ENCODE peak calls at places on chromosomes 11 and 22, in ten cellular contexts. One of them, this sample, is unnamed.

GRCh38 chr22:25970348-25970995 is 198.8 kb upstream of the SEZ6L start:
- DNase-seq in stomach: no peak
- DNase-seq in neural progenitor cell: peak; percentile 49
- DNase-seq in left ventricle myocardium inferior: peak; percentile 49
- DNase-seq in esophagus squamous epithelium: no peak
- DNase-seq in hepatocyte: peak; percentile 8
- DNase-seq in coronary artery: no peak
- DNase-seq in fibroblast of lung: no peak
- DNase-seq in IMR-90: no peak
- DNase-seq in gastrocnemius medialis: peak; percentile 42
- DNase-seq in this sample: no peak

GRCh38 chr22:24985824-24986214 is 33.3 kb downstream of the KIAA1671 start:
- DNase-seq in stomach: no peak
- DNase-seq in neural progenitor cell: no peak
- DNase-seq in left ventricle myocardium inferior: no peak
- DNase-seq in esophagus squamous epithelium: no peak
- DNase-seq in hepatocyte: no peak
- DNase-seq in coronary artery: peak; percentile 74
- DNase-seq in fibroblast of lung: peak; percentile 73
- DNase-seq in IMR-90: peak; percentile 10
- DNase-seq in gastrocnemius medialis: no peak
- DNase-seq in this sample: no peak

GRCh38 chr11:2433106-2433925 is 11.0 kb downstream of the TRPM5 start:
- DNase-seq in stomach: no peak
- DNase-seq in neural progenitor cell: no peak
- DNase-seq in left ventricle myocardium inferior: peak; percentile 11
- DNase-seq in esophagus squamous epithelium: no peak
- DNase-seq in hepatocyte: no peak
- DNase-seq in coronary artery: no peak
- DNase-seq in fibroblast of lung: no peak
- DNase-seq in IMR-90: no peak
- DNase-seq in gastrocnemius medialis: no peak
- DNase-seq in this sample: peak; percentile 60

GRCh38 chr11:43925932-43926505 is 16.4 kb upstream of the C11orf96 start:
- DNase-seq in stomach: no peak
- DNase-seq in neural progenitor cell: no peak
- DNase-seq in left ventricle myocardium inferior: no peak
- DNase-seq in esophagus squamous epithelium: no peak
- DNase-seq in hepatocyte: no peak
- DNase-seq in coronary artery: no peak
- DNase-seq in fibroblast of lung: peak; percentile 67
- DNase-seq in IMR-90: no peak
- DNase-seq in gastrocnemius medialis: no peak
- DNase-seq in this sample: no peak

GRCh38 chr11:74388678-74389327 is 9.4 kb downstream of the PGM2L1 start:
- DNase-seq in stomach: peak; percentile 69
- DNase-seq in neural progenitor cell: peak; percentile 72
- DNase-seq in left ventricle myocardium inferior: no peak
- DNase-seq in esophagus squamous epithelium: no peak
- DNase-seq in hepatocyte: peak; percentile 79
- DNase-seq in coronary artery: no peak
- DNase-seq in fibroblast of lung: peak; percentile 65
- DNase-seq in IMR-90: peak; percentile 55
- DNase-seq in gastrocnemius medialis: peak; percentile 32
- DNase-seq in this sample: peak; percentile 63

GRCh38 chr11:112752563-112752962 is 208.7 kb upstream of the NCAM1 start:
- DNase-seq in stomach: no peak
- DNase-seq in neural progenitor cell: no peak
- DNase-seq in left ventricle myocardium inferior: no peak
- DNase-seq in esophagus squamous epithelium: no peak
- DNase-seq in hepatocyte: no peak
- DNase-seq in coronary artery: no peak
- DNase-seq in fibroblast of lung: no peak
- DNase-seq in IMR-90: no peak
- DNase-seq in gastrocnemius medialis: no peak
- DNase-seq in this sample: no peak

GRCh38 chr22:41517172-41518047 is 26.9 kb downstream of the POLR3H start:
- DNase-seq in stomach: peak; percentile 86
- DNase-seq in neural progenitor cell: peak; percentile 71
- DNase-seq in left ventricle myocardium inferior: peak; percentile 61
- DNase-seq in esophagus squamous epithelium: no peak
- DNase-seq in hepatocyte: peak; percentile 77
- DNase-seq in coronary artery: no peak
- DNase-seq in fibroblast of lung: peak; percentile 63
- DNase-seq in IMR-90: peak; percentile 46
- DNase-seq in gastrocnemius medialis: peak; percentile 79
- DNase-seq in this sample: peak; percentile 57

GRCh38 chr22:23071163-23072034 is 1.1 kb downstream of the GNAZ start:
- DNase-seq in stomach: no peak
- DNase-seq in neural progenitor cell: no peak
- DNase-seq in left ventricle myocardium inferior: peak; percentile 13
- DNase-seq in esophagus squamous epithelium: no peak
- DNase-seq in hepatocyte: no peak
- DNase-seq in coronary artery: no peak
- DNase-seq in fibroblast of lung: no peak
- DNase-seq in IMR-90: no peak
- DNase-seq in gastrocnemius medialis: no peak
- DNase-seq in this sample: no peak

GRCh38 chr22:45999379-45999971 is 22.5 kb upstream of the WNT7B start:
- DNase-seq in stomach: no peak
- DNase-seq in neural progenitor cell: no peak
- DNase-seq in left ventricle myocardium inferior: peak; percentile 11
- DNase-seq in esophagus squamous epithelium: no peak
- DNase-seq in hepatocyte: no peak
- DNase-seq in coronary artery: no peak
- DNase-seq in fibroblast of lung: no peak
- DNase-seq in IMR-90: no peak
- DNase-seq in gastrocnemius medialis: no peak
- DNase-seq in this sample: no peak

GRCh38 chr11:125376856-125377255 is 119.2 kb downstream of the FEZ1 start:
- DNase-seq in stomach: no peak
- DNase-seq in neural progenitor cell: no peak
- DNase-seq in left ventricle myocardium inferior: no peak
- DNase-seq in esophagus squamous epithelium: no peak
- DNase-seq in hepatocyte: no peak
- DNase-seq in coronary artery: no peak
- DNase-seq in fibroblast of lung: no peak
- DNase-seq in IMR-90: no peak
- DNase-seq in gastrocnemius medialis: no peak
- DNase-seq in this sample: no peak

GRCh38 chr11:90737328-90738050 is 514.6 kb upstream of the CHORDC1 start:
- DNase-seq in stomach: no peak
- DNase-seq in neural progenitor cell: peak; percentile 11
- DNase-seq in left ventricle myocardium inferior: no peak
- DNase-seq in esophagus squamous epithelium: no peak
- DNase-seq in hepatocyte: no peak
- DNase-seq in coronary artery: no peak
- DNase-seq in fibroblast of lung: peak; percentile 60
- DNase-seq in IMR-90: no peak
- DNase-seq in gastrocnemius medialis: no peak
- DNase-seq in this sample: no peak

GRCh38 chr11:37504066-37504611 is 906.1 kb upstream of the RAG2 start:
- DNase-seq in stomach: no peak
- DNase-seq in neural progenitor cell: peak; percentile 46
- DNase-seq in left ventricle myocardium inferior: no peak
- DNase-seq in esophagus squamous epithelium: no peak
- DNase-seq in hepatocyte: peak; percentile 55
- DNase-seq in coronary artery: no peak
- DNase-seq in fibroblast of lung: peak; percentile 68
- DNase-seq in IMR-90: peak; percentile 90
- DNase-seq in gastrocnemius medialis: no peak
- DNase-seq in this sample: no peak

GRCh38 chr11:74345420-74345819 is 34.0 kb upstream of the P4HA3 start:
- DNase-seq in stomach: no peak
- DNase-seq in neural progenitor cell: no peak
- DNase-seq in left ventricle myocardium inferior: no peak
- DNase-seq in esophagus squamous epithelium: no peak
- DNase-seq in hepatocyte: no peak
- DNase-seq in coronary artery: no peak
- DNase-seq in fibroblast of lung: peak; percentile 46
- DNase-seq in IMR-90: peak; percentile 61
- DNase-seq in gastrocnemius medialis: no peak
- DNase-seq in this sample: no peak

GRCh38 chr11:67045314-67045713 is 11.3 kb upstream of the RHOD start:
- DNase-seq in stomach: no peak
- DNase-seq in neural progenitor cell: no peak
- DNase-seq in left ventricle myocardium inferior: no peak
- DNase-seq in esophagus squamous epithelium: no peak
- DNase-seq in hepatocyte: no peak
- DNase-seq in coronary artery: no peak
- DNase-seq in fibroblast of lung: peak; percentile 85
- DNase-seq in IMR-90: peak; percentile 95
- DNase-seq in gastrocnemius medialis: peak; percentile 72
- DNase-seq in this sample: no peak

GRCh38 chr11:8261921-8262551 is 1.6 kb downstream of the LMO1 start:
- DNase-seq in stomach: peak; percentile 21
- DNase-seq in neural progenitor cell: no peak
- DNase-seq in left ventricle myocardium inferior: no peak
- DNase-seq in esophagus squamous epithelium: no peak
- DNase-seq in hepatocyte: no peak
- DNase-seq in coronary artery: peak; percentile 41
- DNase-seq in fibroblast of lung: no peak
- DNase-seq in IMR-90: no peak
- DNase-seq in gastrocnemius medialis: peak; percentile 14
- DNase-seq in this sample: no peak

GRCh38 chr11:10526974-10527918 is 13.7 kb downstream of the RNF141 start:
- DNase-seq in stomach: no peak
- DNase-seq in neural progenitor cell: no peak
- DNase-seq in left ventricle myocardium inferior: no peak
- DNase-seq in esophagus squamous epithelium: no peak
- DNase-seq in hepatocyte: no peak
- DNase-seq in coronary artery: no peak
- DNase-seq in fibroblast of lung: peak; percentile 36
- DNase-seq in IMR-90: peak; percentile 66
- DNase-seq in gastrocnemius medialis: no peak
- DNase-seq in this sample: no peak

GRCh38 chr11:118170231-118170630 is 6.2 kb downstream of the SCN2B start:
- DNase-seq in stomach: no peak
- DNase-seq in neural progenitor cell: no peak
- DNase-seq in left ventricle myocardium inferior: no peak
- DNase-seq in esophagus squamous epithelium: no peak
- DNase-seq in hepatocyte: no peak
- DNase-seq in coronary artery: no peak
- DNase-seq in fibroblast of lung: no peak
- DNase-seq in IMR-90: no peak
- DNase-seq in gastrocnemius medialis: no peak
- DNase-seq in this sample: no peak

GRCh38 chr11:88324562-88325345 is 12.8 kb downstream of the CTSC start:
- DNase-seq in stomach: no peak
- DNase-seq in neural progenitor cell: no peak
- DNase-seq in left ventricle myocardium inferior: no peak
- DNase-seq in esophagus squamous epithelium: no peak
- DNase-seq in hepatocyte: no peak
- DNase-seq in coronary artery: no peak
- DNase-seq in fibroblast of lung: no peak
- DNase-seq in IMR-90: no peak
- DNase-seq in gastrocnemius medialis: no peak
- DNase-seq in this sample: no peak
- TF ChIP-seq CTCF in stomach: no peak
- TF ChIP-seq CTCF in neural progenitor cell: no peak
- TF ChIP-seq CTCF in left ventricle myocardium inferior: no peak
- TF ChIP-seq CTCF in esophagus squamous epithelium: no peak
- TF ChIP-seq CTCF in hepatocyte: no peak
- TF ChIP-seq CTCF in coronary artery: no peak
- TF ChIP-seq CTCF in fibroblast of lung: no peak
- TF ChIP-seq CTCF in IMR-90: no peak
- TF ChIP-seq CTCF in gastrocnemius medialis: no peak
- TF ChIP-seq CTCF in this sample: no peak

DNA sequence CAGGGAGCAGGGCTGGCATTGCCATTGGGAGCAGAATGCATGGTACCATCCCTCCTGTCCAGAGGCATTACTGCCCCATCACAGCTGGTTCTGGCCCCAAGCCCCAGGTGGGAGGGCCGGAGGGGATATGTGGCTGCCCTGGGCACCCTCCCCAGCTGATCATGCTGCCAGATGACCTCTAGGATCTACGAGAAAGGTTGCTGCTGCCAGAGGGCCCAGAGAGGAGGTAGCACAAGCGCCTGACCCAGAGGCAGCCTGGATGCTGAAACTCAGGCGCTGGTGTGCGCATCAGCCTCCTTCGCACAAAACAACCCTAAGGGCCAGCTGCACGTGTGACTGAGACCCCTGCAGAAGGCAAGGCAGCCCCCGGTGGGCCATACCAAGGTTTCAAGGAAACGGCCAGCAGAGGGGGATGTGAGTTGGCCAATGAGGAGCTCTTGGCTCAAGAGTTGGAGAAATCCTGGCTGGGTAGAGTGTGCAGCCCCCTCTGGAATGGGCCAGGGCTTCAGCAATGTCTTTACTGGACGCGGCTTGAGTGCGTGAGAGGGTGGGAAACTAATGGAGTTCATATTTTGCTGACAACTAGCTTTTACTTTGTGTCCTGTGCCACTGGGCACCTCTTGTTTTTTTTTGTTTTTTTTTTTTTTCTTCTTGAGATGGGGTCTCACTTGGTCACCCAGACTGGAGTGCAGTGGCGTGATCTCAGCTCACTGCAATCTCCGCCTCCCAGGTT is 88.3 kb upstream of the PARVA start:
- DNase-seq in stomach: no peak
- DNase-seq in neural progenitor cell: no peak
- DNase-seq in left ventricle myocardium inferior: no peak
- DNase-seq in esophagus squamous epithelium: no peak
- DNase-seq in hepatocyte: no peak
- DNase-seq in coronary artery: no peak
- DNase-seq in fibroblast of lung: no peak
- DNase-seq in IMR-90: no peak
- DNase-seq in gastrocnemius medialis: no peak
- DNase-seq in this sample: peak; percentile 40
- H3K27ac ChIP-seq in stomach: no peak overlapping the region
- H3K27ac ChIP-seq in neural progenitor cell: no peak overlapping the region
- H3K27ac ChIP-seq in left ventricle myocardium inferior: no peak overlapping the region
- H3K27ac ChIP-seq in esophagus squamous epithelium: no peak overlapping the region
- H3K27ac ChIP-seq in hepatocyte: no peak overlapping the region
- H3K27ac ChIP-seq in coronary artery: peak overlapping the region; percentile 34
- H3K27ac ChIP-seq in fibroblast of lung: no peak overlapping the region
- H3K27ac ChIP-seq in IMR-90: peak overlapping the region; percentile 97
- H3K27ac ChIP-seq in gastrocnemius medialis: no peak overlapping the region
- H3K27ac ChIP-seq in this sample: no peak overlapping the region

GRCh38 chr22:36425977-36426523 is 38.3 kb upstream of the MYH9 start:
- DNase-seq in stomach: no peak
- DNase-seq in neural progenitor cell: peak; percentile 49
- DNase-seq in left ventricle myocardium inferior: peak; percentile 73
- DNase-seq in esophagus squamous epithelium: no peak
- DNase-seq in hepatocyte: peak; percentile 47
- DNase-seq in coronary artery: no peak
- DNase-seq in fibroblast of lung: peak; percentile 59
- DNase-seq in IMR-90: peak; percentile 53
- DNase-seq in gastrocnemius medialis: peak; percentile 24
- DNase-seq in this sample: no peak
- TF ChIP-seq CTCF in stomach: no peak
- TF ChIP-seq CTCF in neural progenitor cell: no peak
- TF ChIP-seq CTCF in left ventricle myocardium inferior: peak; percentile 19
- TF ChIP-seq CTCF in esophagus squamous epithelium: no peak
- TF ChIP-seq CTCF in hepatocyte: no peak
- TF ChIP-seq CTCF in coronary artery: no peak
- TF ChIP-seq CTCF in fibroblast of lung: no peak
- TF ChIP-seq CTCF in IMR-90: no peak
- TF ChIP-seq CTCF in gastrocnemius medialis: no peak
- TF ChIP-seq CTCF in this sample: peak; percentile 28

DNA sequence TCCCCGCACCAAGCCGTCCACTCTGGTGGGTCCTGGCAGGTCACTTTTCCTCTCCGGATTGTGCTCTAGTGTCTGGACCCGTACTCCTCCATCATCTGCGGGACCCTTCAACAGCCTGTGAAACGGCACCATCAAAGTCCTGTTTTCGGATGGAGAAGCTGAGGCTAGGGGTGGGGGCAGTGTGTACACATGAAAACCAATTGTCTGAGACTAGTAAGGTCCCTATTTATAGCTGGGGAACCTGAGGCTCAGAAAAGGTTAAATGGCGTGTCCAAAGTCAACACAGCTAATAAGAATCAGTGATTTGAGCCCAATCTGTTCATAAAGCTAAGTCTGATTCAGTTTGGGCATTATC is 666 bp upstream of the LRRC32 start:
- DNase-seq in stomach: no peak
- DNase-seq in neural progenitor cell: no peak
- DNase-seq in left ventricle myocardium inferior: no peak
- DNase-seq in esophagus squamous epithelium: no peak
- DNase-seq in hepatocyte: no peak
- DNase-seq in coronary artery: no peak
- DNase-seq in fibroblast of lung: no peak
- DNase-seq in IMR-90: no peak
- DNase-seq in gastrocnemius medialis: no peak
- DNase-seq in this sample: no peak
- H3K27ac ChIP-seq in stomach: peak overlapping the region; percentile 78
- H3K27ac ChIP-seq in neural progenitor cell: no peak overlapping the region
- H3K27ac ChIP-seq in left ventricle myocardium inferior: peak overlapping the region; percentile 94
- H3K27ac ChIP-seq in esophagus squamous epithelium: peak overlapping the region; percentile 65
- H3K27ac ChIP-seq in hepatocyte: no peak overlapping the region
- H3K27ac ChIP-seq in coronary artery: peak overlapping the region; percentile 87
- H3K27ac ChIP-seq in fibroblast of lung: no peak overlapping the region
- H3K27ac ChIP-seq in IMR-90: no peak overlapping the region
- H3K27ac ChIP-seq in gastrocnemius medialis: peak overlapping the region; percentile 80
- H3K27ac ChIP-seq in this sample: peak overlapping the region; percentile 83